ENCODE peak calls at places on chromosomes 2 and 18, in seven cellular contexts. H, F, I, Z, B, R and O are unnamed samples.

GRCh38 chr2:234331566-234331965 is 165.3 kb downstream of the ARL4C start:
- DNase-seq in R (no peak), H (no peak), B (no peak), Z (no peak), I (no peak), F (no peak), O (no peak)

GRCh38 chr2:223459328-223459939 is 142.7 kb downstream of the SCG2 start:
- DNase-seq in I (no peak), Z (no peak), R (no peak), B (no peak), F (no peak), H (no peak), O (peak; percentile 29)

GRCh38 chr18:35322486-35323258 is 21.5 kb downstream of the ZNF24 start:
- DNase-seq in R (no peak), B (no peak), F (no peak), Z (no peak), I (no peak), H (no peak), O (no peak)

GRCh38 chr2:190511104-190511503 is 23.4 kb downstream of the NEMP2 start:
- DNase-seq in F (no peak), Z (peak; percentile 19), R (no peak), H (no peak), B (peak; percentile 16), I (no peak), O (no peak)

GRCh38 chr2:128782411-128783192 is 463.9 kb upstream of the HS6ST1 start:
- DNase-seq in Z (no peak), H (no peak), I (no peak), F (peak; percentile 68), B (no peak), R (no peak), O (no peak)

GRCh38 chr2:107663632-107664031 is 163.1 kb upstream of the RGPD4 start:
- DNase-seq in H (no peak), B (no peak), Z (peak; percentile 94), I (no peak), R (no peak), F (no peak), O (no peak)

GRCh38 chr2:24930768-24931167 is 10.7 kb upstream of the ADCY3 start:
- DNase-seq in Z (no peak), I (no peak), R (no peak), H (no peak), F (peak; percentile 64), B (no peak), O (no peak)

GRCh38 chr2:99680946-99681345 is 191.1 kb upstream of the REV1 start:
- DNase-seq in I (no peak), F (no peak), R (no peak), Z (no peak), H (no peak), B (peak; percentile 67), O (peak; percentile 96)

GRCh38 chr2:35821675-35822074 is 533.9 kb upstream of the CRIM1 start:
- DNase-seq in F (no peak), I (no peak), B (no peak), R (no peak), Z (no peak), H (no peak), O (no peak)

GRCh38 chr18:48996901-48997463 is 46.2 kb upstream of the SMAD7 start:
- DNase-seq in I (no peak), R (peak; percentile 72), F (no peak), H (no peak), Z (no peak), B (peak; percentile 82), O (peak; percentile 60)

GRCh38 chr18:58768293-58768974 is 96.2 kb upstream of the ZNF532 start:
- DNase-seq in H (peak; percentile 86), Z (peak; percentile 94), F (peak; percentile 90), I (peak; percentile 82), R (no peak), B (peak; percentile 70), O (no peak)

GRCh38 chr2:73083886-73084792 is 12.6 kb upstream of the SFXN5 start:
- DNase-seq in Z (no peak), R (no peak), F (no peak), I (no peak), H (no peak), B (no peak), O (no peak)

GRCh38 chr2:222025891-222026271 is 272.9 kb downstream of the PAX3 start:
- DNase-seq in F (no peak), R (no peak), H (no peak), B (no peak), I (no peak), Z (no peak), O (no peak)

GRCh38 chr2:148817210-148817708 is 57.8 kb upstream of the KIF5C start:
- DNase-seq in B (no peak), H (no peak), F (no peak), I (no peak), R (no peak), Z (peak; percentile 19), O (no peak)

GRCh38 chr2:99662761-99663341 is 173.0 kb upstream of the REV1 start:
- DNase-seq in I (no peak), R (peak; percentile 52), B (peak; percentile 87), Z (no peak), F (peak; percentile 80), H (no peak), O (peak; percentile 91)

GRCh38 chr2:47226124-47227040 is 71.3 kb upstream of the STPG4 start:
- DNase-seq in Z (peak; percentile 82), R (no peak), I (no peak), H (no peak), B (no peak), F (no peak), O (no peak)

GRCh38 chr2:105730170-105730569 is 14.5 kb upstream of the NCK2 start:
- DNase-seq in B (no peak), H (no peak), Z (no peak), R (no peak), F (no peak), I (no peak), O (no peak)

GRCh38 chr2:143852748-143853147 is 667.2 kb downstream of the ZEB2 start:
- DNase-seq in R (no peak), I (no peak), Z (no peak), H (peak; percentile 18), F (no peak), B (no peak), O (no peak)

GRCh38 chr2:235043762-235044500 is 92.1 kb downstream of the SH3BP4 start:
- DNase-seq in F (no peak), I (no peak), R (no peak), Z (no peak), H (no peak), B (no peak), O (no peak)

GRCh38 chr18:29434650-29435049 is 1257.7 kb upstream of the CDH2 start:
- DNase-seq in F (no peak), Z (no peak), B (no peak), H (no peak), I (no peak), R (no peak), O (no peak)

GRCh38 chr2:5756266-5756665 is 64.1 kb downstream of the SOX11 start:
- DNase-seq in R (no peak), Z (no peak), I (no peak), F (no peak), H (no peak), B (no peak), O (no peak)

GRCh38 chr2:238166391-238167343 is 7.9 kb downstream of the ERFE start:
- DNase-seq in F (no peak), H (no peak), R (no peak), I (no peak), B (no peak), Z (no peak), O (no peak)

GRCh38 chr18:49168970-49169619 is 218.3 kb upstream of the SMAD7 start:
- DNase-seq in B (no peak), R (no peak), H (no peak), F (no peak), Z (no peak), I (no peak), O (no peak)

GRCh38 chr2:115162454-115163293 is 720.2 kb downstream of the DPP10 start:
- DNase-seq in R (no peak), Z (no peak), B (no peak), I (peak; percentile 4), H (peak; percentile 13), F (no peak), O (no peak)

GRCh38 chr2:120754067-120754960 is 18.6 kb downstream of the GLI2 start:
- DNase-seq in H (no peak), R (no peak), F (no peak), Z (no peak), I (no peak), B (no peak), O (no peak)

GRCh38 chr2:234967201-234967873 is 15.5 kb downstream of the SH3BP4 start:
- DNase-seq in F (no peak), I (no peak), R (no peak), B (no peak), Z (no peak), H (no peak), O (no peak)

GRCh38 chr2:235833971-235834620 is 334.1 kb downstream of the GBX2 start:
- DNase-seq in R (no peak), I (no peak), F (no peak), B (no peak), Z (no peak), H (no peak), O (no peak)

GRCh38 chr2:96957299-96957698 is 29.1 kb downstream of the FAM178B start:
- DNase-seq in Z (no peak), H (no peak), I (no peak), R (no peak), B (no peak), F (no peak), O (no peak)

GRCh38 chr2:11168488-11168887 is 13.2 kb downstream of the SLC66A3 start:
- DNase-seq in F (peak; percentile 66), B (no peak), H (no peak), R (no peak), Z (no peak), I (no peak), O (no peak)

GRCh38 chr2:179931502-179931901 is 70.1 kb upstream of the ZNF385B start:
- DNase-seq in F (no peak), B (no peak), I (no peak), R (no peak), Z (no peak), H (no peak), O (no peak)

GRCh38 chr2:30255466-30256408 is 24.4 kb downstream of the LBH start:
- DNase-seq in B (no peak), I (no peak), F (no peak), Z (peak; percentile 67), H (no peak), R (no peak), O (no peak)

GRCh38 chr2:128979182-128979581 is 660.5 kb upstream of the HS6ST1 start:
- DNase-seq in H (no peak), Z (no peak), R (no peak), B (no peak), I (no peak), F (no peak), O (no peak)

GRCh38 chr18:76121049-76121448 is 374.0 kb downstream of the ZNF516 start:
- DNase-seq in H (no peak), I (no peak), B (no peak), F (no peak), R (no peak), Z (no peak), O (no peak)

GRCh38 chr18:10926565-10927194 is 222.7 kb downstream of the PIEZO2 start:
- DNase-seq in Z (no peak), H (peak; percentile 11), R (no peak), F (no peak), B (peak; percentile 79), I (peak; percentile 14), O (peak; percentile 43)